ENCODE peak calls at places on chromosomes 6 and 20, in eight cellular contexts. Q is GM12878, C is brain microvascular endothelial cell, N is HCT116, K is HL-60, O is adrenal gland, V is endothelial cell of umbilical vein, W is neural progenitor cell. I is an unnamed sample.

GRCh38 chr6:139515511-139515910 is 141.1 kb upstream of the CITED2 start:
- DNase-seq in O (no peak), W (no peak), N (no peak), Q (no peak), C (peak), K (no peak), V (no peak), I (no peak)

GRCh38 chr6:37396571-37397185 is 36.3 kb upstream of the CMTR1 start:
- DNase-seq in N (no peak), V (no peak), W (no peak), C (peak), O (no peak), K (no peak), Q (no peak), I (no peak)

GRCh38 chr6:155366325-155366724 is 52.0 kb upstream of the TFB1M start:
- DNase-seq in W (peak), O (no peak), C (no peak), Q (no peak), V (no peak), K (no peak), N (no peak), I (no peak)

GRCh38 chr6:160133441-160134336 is 12.1 kb downstream of the SLC22A1 start:
- DNase-seq in W (no peak), K (no peak), Q (no peak), V (no peak), O (no peak), C (no peak), N (no peak), I (peak)

GRCh38 chr6:102458990-102459389 is 1065.5 kb downstream of the GRIK2 start:
- DNase-seq in W (no peak), N (no peak), Q (no peak), O (no peak), K (no peak), C (no peak), V (no peak), I (no peak)

GRCh38 chr20:5835234-5835845 is 85.1 kb downstream of the SHLD1 start:
- DNase-seq in V (peak), W (no peak), N (no peak), K (no peak), C (peak), O (peak), Q (no peak), I (no peak)

GRCh38 chr6:149268768-149269167 is 48.7 kb upstream of the TAB2 start:
- DNase-seq in W (no peak), K (no peak), N (no peak), O (no peak), V (no peak), Q (no peak), C (peak), I (no peak)

GRCh38 chr6:106220485-106220884 is 105.1 kb downstream of the ATG5 start:
- DNase-seq in V (no peak), K (no peak), O (no peak), N (no peak), Q (peak), C (no peak), W (no peak), I (no peak)

GRCh38 chr6:484086-484728 is 92.7 kb downstream of the IRF4 start:
- DNase-seq in V (no peak), Q (peak), K (no peak), W (no peak), N (no peak), O (no peak), C (no peak), I (no peak)

GRCh38 chr6:21188505-21189223 is 404.9 kb upstream of the SOX4 start:
- DNase-seq in N (no peak), W (no peak), Q (peak), O (no peak), V (peak), C (peak), K (no peak), I (no peak)

GRCh38 chr20:47271216-47271615 is 85.3 kb downstream of the ZMYND8 start:
- DNase-seq in Q (no peak), N (no peak), W (no peak), C (no peak), K (no peak), O (no peak), V (no peak), I (peak)

GRCh38 chr6:139637766-139638165 is 263.3 kb upstream of the CITED2 start:
- DNase-seq in Q (no peak), N (no peak), O (no peak), V (no peak), C (no peak), K (no peak), W (no peak), I (no peak)

GRCh38 chr6:136547336-136547735 is 2.9 kb downstream of the MAP7 start:
- DNase-seq in N (peak), O (no peak), K (no peak), C (no peak), Q (no peak), V (no peak), W (peak), I (no peak)

GRCh38 chr6:12572884-12573824 is 143.4 kb upstream of the PHACTR1 start:
- DNase-seq in K (no peak), O (peak), C (peak), W (no peak), Q (no peak), V (peak), N (no peak), I (no peak)

DNA sequence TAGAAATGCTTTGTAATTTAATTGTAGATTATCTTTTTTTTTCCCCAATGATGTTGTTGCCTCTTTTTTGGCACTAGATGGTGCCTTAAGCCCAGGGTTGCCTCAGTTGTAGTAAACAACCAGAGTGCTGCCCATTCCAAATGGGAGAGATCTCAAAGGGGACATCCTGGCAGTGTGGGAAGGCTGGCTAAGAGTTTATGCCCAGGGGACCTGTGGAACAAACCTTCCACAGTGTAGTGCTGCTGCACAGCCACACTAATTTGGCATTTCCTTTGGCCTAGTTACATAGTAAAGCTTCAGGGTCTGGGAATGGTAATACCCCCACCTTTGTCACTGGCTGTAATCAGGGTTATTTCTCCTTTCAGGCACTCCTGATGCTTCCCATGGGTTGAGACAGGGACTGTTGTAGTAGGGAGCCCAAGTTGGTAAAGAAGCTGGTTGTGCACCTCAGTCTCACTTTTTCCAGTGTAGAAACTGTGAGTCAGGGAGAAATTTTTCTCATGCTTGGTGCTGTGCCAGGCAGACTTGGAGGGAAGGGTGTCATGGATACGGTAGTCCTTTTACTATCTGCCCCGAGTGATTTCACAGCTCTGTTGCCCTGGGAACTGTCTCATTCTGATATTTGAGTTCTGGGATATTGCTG is 177.8 kb upstream of the ECI2 start:
- DNase-seq in W (peak), C (peak), Q (no peak), K (no peak), O (peak), V (peak), N (peak), I (peak)
- TF ChIP-seq CTCF in W (peak), C (peak), Q (peak), K (no peak), O (peak), V (peak), N (peak), I (no peak)

GRCh38 chr6:121951918-121952379 is 447.5 kb upstream of the HSF2 start:
- DNase-seq in N (no peak), C (peak), Q (no peak), K (no peak), V (peak), O (no peak), W (no peak), I (no peak)
- H3K27ac ChIP-seq in N (no peak), C (no peak), Q (no peak), K (no peak), V (no peak), O (no peak), W (no peak), I (peak)

GRCh38 chr6:131960371-131961133 is 9.4 kb upstream of the CCN2 start:
- DNase-seq in N (no peak), Q (no peak), O (no peak), K (no peak), V (peak), C (no peak), W (no peak), I (no peak)
- TF ChIP-seq CTCF in N (peak), Q (no peak), O (peak), K (no peak), V (peak), C (peak), W (peak), I (no peak)

DNA sequence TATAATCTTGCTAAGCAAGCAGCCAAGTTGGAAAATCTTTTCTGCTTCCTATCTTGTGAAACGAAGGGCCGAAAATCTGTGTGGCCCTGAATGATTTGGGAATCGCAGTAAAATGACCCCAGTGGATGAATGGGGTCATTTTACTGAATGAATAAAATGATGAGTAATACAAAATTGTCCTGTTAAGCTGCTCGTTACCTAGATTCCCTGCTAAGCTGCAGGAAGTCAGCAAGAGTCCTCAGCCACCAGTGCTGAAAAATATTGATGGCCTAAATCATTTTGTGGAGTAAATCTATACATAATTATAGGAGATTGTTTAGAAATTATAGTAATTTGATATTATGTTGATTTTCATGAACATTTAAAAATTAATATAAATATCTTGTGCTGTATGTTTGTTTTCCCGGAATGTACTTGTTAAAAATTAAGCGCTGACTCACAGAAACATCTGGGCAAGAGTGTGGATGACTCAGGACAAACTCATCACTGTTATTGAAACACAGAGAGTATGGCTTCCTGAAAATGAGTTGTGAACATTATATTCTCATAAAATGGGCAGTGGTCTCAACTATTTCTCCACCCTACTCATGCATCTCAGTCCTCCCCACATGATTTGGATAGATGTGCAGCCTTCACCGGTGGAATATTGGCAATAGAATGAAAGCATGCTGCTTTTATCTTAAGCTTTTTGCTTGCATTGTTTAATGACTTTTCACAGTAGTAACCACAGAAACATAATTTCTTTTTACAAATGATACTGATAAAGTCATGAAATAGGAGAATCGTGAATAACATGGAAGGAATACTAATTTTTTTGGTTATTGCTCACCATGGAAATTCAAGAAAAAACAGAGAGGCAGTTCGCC is 36.2 kb upstream of the RGS17 start:
- DNase-seq in N (peak), V (peak), Q (no peak), C (peak), W (no peak), K (no peak), O (no peak), I (no peak)
- H3K27ac ChIP-seq in N (peak), V (peak), Q (no peak), C (peak), W (no peak), K (no peak), O (no peak), I (no peak)

GRCh38 chr20:2756056-2756611 is 44.3 kb downstream of the CPXM1 start:
- DNase-seq in K (no peak), Q (no peak), C (peak), V (peak), O (no peak), N (peak), W (peak), I (no peak)
- TF ChIP-seq CTCF in K (no peak), Q (peak), C (peak), V (peak), O (peak), N (peak), W (peak), I (no peak)

GRCh38 chr6:134247271-134247833 is 70.6 kb downstream of the SGK1 start:
- DNase-seq in W (no peak), K (no peak), O (peak), V (no peak), Q (peak), C (no peak), N (no peak), I (no peak)
- H3K27ac ChIP-seq in W (no peak), K (no peak), O (peak), V (no peak), Q (peak), C (no peak), N (no peak), I (no peak)

GRCh38 chr6:82257088-82257774 is 9.7 kb upstream of the IBTK start:
- DNase-seq in K (no peak), O (no peak), N (no peak), W (no peak), Q (no peak), V (no peak), C (no peak), I (no peak)
- TF ChIP-seq CTCF in K (no peak), O (no peak), N (no peak), W (no peak), Q (no peak), V (no peak), C (no peak), I (no peak)

I was measured in coronary artery.